ENCODE peak calls at places on chromosomes 12 and 14, in four cellular contexts. G is Peyer's patch, D is right lobe of liver, F is H1. S is an unnamed sample.

GRCh38 chr12:82470906-82471512 is 112.7 kb downstream of the METTL25 start:
- DNase-seq in G (no peak), D (no peak), F (no peak), S (no peak)

GRCh38 chr14:44404021-44404420 is 103.1 kb downstream of the FSCB start:
- DNase-seq in G (peak; percentile 50), D (no peak), F (no peak), S (no peak)

GRCh38 chr12:100566887-100567637 is 6.4 kb upstream of the GAS2L3 start:
- DNase-seq in G (no peak), D (no peak), F (no peak), S (no peak)

GRCh38 chr14:24851837-24852236 is 198.1 kb downstream of the STXBP6 start:
- DNase-seq in G (no peak), D (no peak), F (no peak), S (no peak)

GRCh38 chr14:90060965-90061848 is 587 bp upstream of the KCNK13 start:
- DNase-seq in G (no peak), D (peak; percentile 26), F (no peak), S (no peak)

GRCh38 chr12:617304-617915 is 45.8 kb downstream of the NINJ2 start:
- DNase-seq in G (peak; percentile 68), D (peak; percentile 77), F (no peak), S (no peak)

GRCh38 chr14:58560208-58560607 is 77.6 kb upstream of the DACT1 start:
- DNase-seq in G (no peak), D (no peak), F (no peak), S (no peak)

GRCh38 chr12:113092478-113093408 is 36.2 kb downstream of the DTX1 start:
- DNase-seq in G (peak; percentile 77), D (peak; percentile 54), F (no peak), S (no peak)

GRCh38 chr12:116693259-116694227 is 44.3 kb downstream of the SPRING1 start:
- DNase-seq in G (peak; percentile 78), D (peak; percentile 54), F (no peak), S (no peak)

GRCh38 chr12:118103601-118104382 is at the start of gene VSIG10:
- DNase-seq in G (peak; percentile 86), D (peak; percentile 86), F (no peak), S (no peak)

GRCh38 chr14:44928793-44929192 is 33.0 kb downstream of the KLHL28 start:
- DNase-seq in G (no peak), D (no peak), F (no peak), S (no peak)

GRCh38 chr14:71855399-71856036 is 76.7 kb upstream of the RGS6 start:
- DNase-seq in G (peak; percentile 76), D (peak; percentile 66), F (peak; percentile 43), S (no peak)

GRCh38 chr12:123989753-123990152 is 16.7 kb downstream of the ZNF664 start:
- DNase-seq in G (no peak), D (no peak), F (no peak), S (no peak)

GRCh38 chr14:64706552-64707193 is 2.4 kb downstream of the PLEKHG3 start:
- DNase-seq in G (peak; percentile 44), D (peak; percentile 79), F (no peak), S (no peak)

GRCh38 chr12:49622501-49623141 is 740 bp upstream of the PRPF40B start:
- DNase-seq in G (peak; percentile 75), D (no peak), F (no peak), S (no peak)

GRCh38 chr14:102928412-102929348 is 6.2 kb downstream of the AMN start:
- DNase-seq in G (peak; percentile 96), D (peak; percentile 64), F (no peak), S (no peak)

GRCh38 chr14:77133718-77134338 is 7.8 kb downstream of the ZDHHC22 start:
- DNase-seq in G (peak; percentile 58), D (peak; percentile 34), F (peak; percentile 80), S (no peak)

GRCh38 chr14:104876251-104876699 is 11.2 kb downstream of the CEP170B start:
- DNase-seq in G (no peak), D (peak; percentile 23), F (peak; percentile 31), S (no peak)

GRCh38 chr12:50309950-50310349 is 26.6 kb upstream of the LIMA1 start:
- DNase-seq in G (no peak), D (no peak), F (no peak), S (no peak)

GRCh38 chr12:51631591-51631990 is 40.6 kb downstream of the SCN8A start:
- DNase-seq in G (no peak), D (no peak), F (no peak), S (no peak)

GRCh38 chr12:28409892-28410291 is 219.6 kb downstream of the CCDC91 start:
- DNase-seq in G (no peak), D (no peak), F (no peak), S (no peak)

GRCh38 chr14:23494223-23494622 is 24.7 kb downstream of the NGDN start:
- DNase-seq in G (no peak), D (no peak), F (no peak), S (no peak)

GRCh38 chr12:102876883-102877282 is 40.2 kb downstream of the PAH start:
- DNase-seq in G (no peak), D (no peak), F (no peak), S (no peak)

GRCh38 chr14:77186911-77187648 is 5.5 kb downstream of the TMEM63C start:
- DNase-seq in G (no peak), D (no peak), F (no peak), S (no peak)

GRCh38 chr12:1859643-1860042 is 39.3 kb downstream of the LRTM2 start:
- DNase-seq in G (no peak), D (no peak), F (no peak), S (no peak)

GRCh38 chr14:34770901-34771300 is 56.5 kb upstream of the CFL2 start:
- DNase-seq in G (no peak), D (no peak), F (no peak), S (no peak)

DNA sequence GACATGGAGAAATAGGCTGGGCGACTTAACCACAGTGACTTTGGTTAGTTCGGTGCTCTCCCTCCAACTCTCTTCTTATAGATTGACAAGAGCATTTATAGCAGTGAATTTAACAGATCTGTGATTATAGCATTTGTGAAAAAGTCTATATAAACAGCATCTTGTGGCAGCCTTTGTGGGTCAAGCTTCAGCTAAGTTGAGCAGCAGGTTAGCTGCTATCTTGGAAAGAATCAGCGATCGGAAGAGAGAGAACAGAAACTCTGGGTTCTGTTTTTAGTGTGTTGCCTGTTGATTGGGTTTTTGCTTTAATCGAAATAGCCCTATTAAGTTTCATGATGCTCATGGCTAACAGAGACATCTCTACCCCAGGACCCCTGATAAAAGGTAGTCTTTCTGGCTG is 20.2 kb downstream of the EVL start:
- DNase-seq in G (no peak), D (no peak), F (no peak), S (no peak)
- H3K27me3 ChIP-seq in G (no peaks in the 10 kb centered on the region), D (no peaks in the 10 kb centered on the region), F (no peaks in the 10 kb centered on the region), S (no peaks in the 10 kb centered on the region)

DNA sequence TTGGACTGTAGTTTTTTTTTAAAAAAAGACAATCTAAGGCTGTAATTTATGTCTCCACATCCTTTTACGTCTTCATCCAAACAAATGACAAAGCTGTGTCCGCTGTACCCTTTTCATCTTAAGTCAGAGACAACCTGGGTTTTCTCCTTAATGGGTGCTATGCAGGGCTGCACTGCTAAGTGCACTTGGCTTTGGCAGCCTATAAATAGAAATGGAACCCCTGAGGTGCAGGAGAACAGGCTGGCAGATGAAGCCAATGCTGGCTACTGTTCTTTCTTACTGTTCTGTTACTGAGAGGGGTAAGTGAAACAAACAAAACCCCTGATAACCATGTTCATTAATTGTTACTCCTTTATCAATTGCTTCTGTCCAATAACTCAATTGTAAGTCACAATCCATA is 47.1 kb upstream of the KICS2 start:
- DNase-seq in G (no peak), D (no peak), F (no peak), S (no peak)
- H3K27me3 ChIP-seq in G (no peaks in the 10 kb centered on the region), D (no peaks in the 10 kb centered on the region), F (no peaks in the 10 kb centered on the region), S (no peaks in the 10 kb centered on the region)

GRCh38 chr12:54065677-54066076 is 12.0 kb downstream of the HOXC4 start:
- DNase-seq in G (no peak), D (no peak), F (no peak), S (no peak)
- H3K27me3 ChIP-seq in G (peaks cover 8% of the 10 kb centered on the region), D (no peaks in the 10 kb centered on the region), F (peaks cover 75% of the 10 kb centered on the region), S (no peaks in the 10 kb centered on the region)

GRCh38 chr12:132405742-132406251 is 76.4 kb upstream of the GALNT9 start:
- DNase-seq in G (no peak), D (peak; percentile 8), F (no peak), S (no peak)
- H3K27me3 ChIP-seq in G (no peaks in the 10 kb centered on the region), D (no peaks in the 10 kb centered on the region), F (peaks cover 16% of the 10 kb centered on the region), S (no peaks in the 10 kb centered on the region)

GRCh38 chr14:59630281-59630963 is 53.8 kb upstream of the CCDC175 start:
- DNase-seq in G (no peak), D (peak; percentile 19), F (no peak), S (no peak)
- H3K27me3 ChIP-seq in G (no peaks in the 10 kb centered on the region), D (no peaks in the 10 kb centered on the region), F (peaks cover 10% of the 10 kb centered on the region), S (no peaks in the 10 kb centered on the region)

DNA sequence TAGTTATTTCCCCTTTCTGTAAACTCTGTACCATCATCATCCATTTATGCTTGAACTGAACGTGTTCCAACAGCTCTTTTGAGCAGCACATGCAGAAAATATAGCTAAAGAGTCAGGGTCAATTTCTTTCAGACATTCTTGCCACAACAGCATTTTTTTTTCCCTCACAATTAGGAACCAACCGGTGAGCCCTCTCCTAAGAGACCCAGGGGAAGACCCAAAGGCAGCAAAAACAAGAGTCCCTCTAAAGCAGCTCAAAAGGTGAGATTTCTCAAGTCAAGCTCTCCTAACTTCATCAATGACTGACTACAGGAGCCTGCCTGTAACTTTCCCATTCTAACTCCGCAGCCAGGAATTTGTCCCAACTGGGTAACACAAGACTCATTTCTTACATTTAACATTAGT is 3.5 kb downstream of the HMGA2 start:
- DNase-seq in G (no peak), D (no peak), F (no peak), S (no peak)
- H3K27me3 ChIP-seq in G (peaks cover 16% of the 10 kb centered on the region), D (peaks cover 10% of the 10 kb centered on the region), F (no peaks in the 10 kb centered on the region), S (peaks cover 11% of the 10 kb centered on the region)

GRCh38 chr12:21713138-21713537 is 55.5 kb upstream of the LDHB start:
- DNase-seq in G (no peak), D (no peak), F (no peak), S (no peak)
- H3K27me3 ChIP-seq in G (no peaks in the 10 kb centered on the region), D (no peaks in the 10 kb centered on the region), F (no peaks in the 10 kb centered on the region), S (no peaks in the 10 kb centered on the region)

GRCh38 chr12:89070603-89071002 is 281.7 kb downstream of the DUSP6 start:
- DNase-seq in G (no peak), D (no peak), F (no peak), S (no peak)

GRCh38 chr12:89073659-89074058 is 278.6 kb downstream of the DUSP6 start:
- DNase-seq in G (no peak), D (no peak), F (no peak), S (no peak)

GRCh38 chr12:89073027-89073398 is 279.3 kb downstream of the DUSP6 start:
- DNase-seq in G (no peak), D (peak; percentile 45), F (no peak), S (no peak)

GRCh38 chr12:89069431-89069830 is 282.9 kb downstream of the DUSP6 start:
- DNase-seq in G (no peak), D (no peak), F (no peak), S (no peak)

DNA sequence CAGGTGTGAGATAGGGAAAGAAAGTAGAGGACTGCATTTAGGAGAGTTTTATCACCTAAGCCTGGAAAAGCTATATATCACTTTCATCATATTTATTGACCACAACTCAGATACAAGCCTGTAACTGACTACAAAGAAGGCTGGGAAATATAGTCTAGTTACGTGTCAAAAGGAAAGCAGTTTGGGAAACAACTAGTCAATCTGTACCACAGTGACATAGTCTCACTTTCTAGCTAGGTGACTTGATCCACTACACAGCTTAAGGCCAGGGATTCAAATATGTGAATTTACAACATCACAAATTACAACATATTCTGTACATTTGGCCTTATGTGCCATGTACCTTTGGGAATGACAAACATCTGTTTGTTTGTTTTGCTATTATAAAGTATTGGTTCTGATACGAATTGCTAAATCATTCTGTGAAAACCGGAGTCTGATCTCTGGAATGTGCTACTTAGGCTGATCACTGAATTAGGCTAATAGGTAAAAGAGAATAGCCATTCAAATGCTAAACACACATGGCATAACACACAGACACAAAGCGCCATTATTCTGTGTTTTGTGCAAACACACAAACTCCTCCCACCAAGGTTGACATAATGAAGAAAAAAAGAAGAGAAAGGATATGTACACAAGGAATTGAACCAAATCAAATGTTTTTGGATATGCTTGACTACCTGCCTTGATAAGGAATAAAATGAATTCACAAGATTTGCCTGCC is 279.8 kb downstream of the DUSP6 start:
- DNase-seq in G (no peak), D (no peak), F (no peak), S (no peak)
- H3K27me3 ChIP-seq in G (no peaks in the 10 kb centered on the region), D (no peaks in the 10 kb centered on the region), F (no peaks in the 10 kb centered on the region), S (no peaks in the 10 kb centered on the region)